ENCODE peak calls at places on chromosomes 12 and 14, in nine cellular contexts. W is cardiac muscle cell, F is mammary epithelial cell, M is lower leg skin, T is IMR-90, H is HL-60, O is SJSA1, E is brain microvascular endothelial cell, U is fibroblast of the aortic adventitia. Z is an unnamed sample.

GRCh38 chr14:33985242-33985641 is 34.4 kb upstream of the EGLN3 start:
- DNase-seq in W (no peak), F (no peak), M (no peak), T (no peak), H (no peak), O (no peak), E (no peak), U (no peak), Z (no peak)

GRCh38 chr12:121144416-121144914 is 11.8 kb downstream of the P2RX7 start:
- DNase-seq in W (no peak), F (peak), M (no peak), T (peak), H (peak), O (no peak), E (peak), U (peak), Z (no peak)

GRCh38 chr12:122243965-122244364 is 18.1 kb upstream of the DIABLO start:
- DNase-seq in W (no peak), F (no peak), M (no peak), T (no peak), H (no peak), O (no peak), E (no peak), U (no peak), Z (no peak)

GRCh38 chr14:20295067-20295466 is 10.7 kb downstream of the TTC5 start:
- DNase-seq in W (no peak), F (no peak), M (no peak), T (no peak), H (no peak), O (no peak), E (no peak), U (no peak), Z (no peak)

GRCh38 chr14:24071144-24071697 is at the start of gene CPNE6:
- DNase-seq in W (no peak), F (no peak), M (no peak), T (no peak), H (peak), O (no peak), E (no peak), U (no peak), Z (no peak)

GRCh38 chr12:113882690-113883089 is 83.4 kb downstream of the RBM19 start:
- DNase-seq in W (no peak), F (no peak), M (no peak), T (no peak), H (no peak), O (no peak), E (no peak), U (no peak), Z (no peak)

GRCh38 chr12:19771858-19772257 is 332.6 kb downstream of the AEBP2 start:
- DNase-seq in W (no peak), F (no peak), M (no peak), T (peak), H (no peak), O (no peak), E (peak), U (peak), Z (no peak)

GRCh38 chr14:61575751-61576150 is 119.6 kb upstream of the HIF1A start:
- DNase-seq in W (no peak), F (no peak), M (no peak), T (no peak), H (no peak), O (no peak), E (no peak), U (no peak), Z (no peak)

GRCh38 chr14:69376439-69376838 is 21.7 kb downstream of the ERH start:
- DNase-seq in W (no peak), F (peak), M (no peak), T (peak), H (peak), O (no peak), E (no peak), U (peak), Z (no peak)

GRCh38 chr12:53454710-53455109 is 2.8 kb downstream of the PCBP2 start:
- DNase-seq in W (no peak), F (no peak), M (no peak), T (no peak), H (no peak), O (no peak), E (no peak), U (no peak), Z (no peak)
- H3K4me3 ChIP-seq in W (no peak), F (no peak), M (no peak), T (no peak), H (no peak), O (no peak), E (no peak), U (peak), Z (no peak)

GRCh38 chr12:779745-780734 is 27.7 kb downstream of the WNK1 start:
- DNase-seq in W (peak), F (peak), M (no peak), T (peak), H (no peak), O (no peak), E (peak), U (peak), Z (no peak)
- H3K4me3 ChIP-seq in W (no peak), F (no peak), M (no peak), T (no peak), H (no peak), O (peak), E (no peak), U (peak), Z (no peak)

GRCh38 chr12:116381240-116381743 is 103.8 kb upstream of the MED13L start:
- DNase-seq in W (no peak), F (no peak), M (no peak), T (no peak), H (no peak), O (no peak), E (no peak), U (no peak), Z (no peak)

GRCh38 chr12:116382456-116382902 is 105.0 kb upstream of the MED13L start:
- DNase-seq in W (no peak), F (no peak), M (no peak), T (peak), H (no peak), O (no peak), E (peak), U (peak), Z (no peak)

GRCh38 chr12:116384175-116384574 is 106.7 kb upstream of the MED13L start:
- DNase-seq in W (no peak), F (no peak), M (no peak), T (no peak), H (no peak), O (no peak), E (no peak), U (no peak), Z (no peak)

GRCh38 chr12:116380066-116380465 is 102.6 kb upstream of the MED13L start:
- DNase-seq in W (no peak), F (no peak), M (no peak), T (no peak), H (no peak), O (no peak), E (no peak), U (no peak), Z (no peak)

GRCh38 chr12:116381744-116382455 is 104.4 kb upstream of the MED13L start:
- DNase-seq in W (no peak), F (peak), M (no peak), T (peak), H (no peak), O (peak), E (peak), U (peak), Z (peak)
- H3K4me3 ChIP-seq in W (no peak), F (no peak), M (no peak), T (no peak), H (no peak), O (peak), E (peak), U (peak), Z (peak)

DNA sequence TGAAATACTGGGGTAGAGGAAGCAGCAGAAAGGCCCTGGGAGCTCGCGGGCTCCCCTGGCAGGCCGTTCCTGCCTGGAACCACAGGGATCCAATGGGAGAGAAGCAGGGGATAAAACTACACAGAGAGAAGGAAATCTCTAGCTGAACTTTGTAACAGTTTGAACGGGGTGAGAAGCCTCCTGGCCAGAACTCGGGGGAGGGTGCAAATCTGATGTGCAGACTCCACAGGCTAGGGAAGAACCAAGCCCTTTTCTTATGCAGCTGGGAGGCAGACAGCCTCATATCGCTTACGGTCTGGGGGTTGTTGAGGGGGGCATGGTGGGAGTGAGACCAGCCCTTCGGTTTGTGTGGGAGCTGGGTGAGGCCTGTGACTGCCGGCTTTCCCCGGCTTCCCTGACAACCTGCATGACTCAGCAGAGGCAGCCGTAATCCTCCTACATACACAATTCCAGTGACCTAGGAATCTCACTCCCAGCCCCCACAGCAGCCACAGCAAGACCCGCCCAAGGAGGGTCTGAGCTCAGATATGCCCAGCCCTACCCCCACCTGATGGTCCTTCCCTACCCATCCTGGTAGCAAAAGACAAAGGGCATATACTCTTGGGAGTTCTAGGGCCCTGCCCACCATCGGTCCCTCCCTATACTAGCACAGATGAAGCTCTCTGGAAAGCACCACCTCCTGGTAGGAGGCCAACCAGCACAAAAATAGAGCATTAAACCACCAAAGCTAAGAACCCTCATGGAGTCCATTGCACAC is 143.0 kb downstream of the TMTC1 start:
- DNase-seq in W (no peak), F (peak), M (no peak), T (peak), H (no peak), O (no peak), E (peak), U (peak), Z (peak)
- H3K4me3 ChIP-seq in W (no peak), F (no peak), M (no peak), T (no peak), H (no peak), O (no peak), E (no peak), U (no peak), Z (peak)

DNA sequence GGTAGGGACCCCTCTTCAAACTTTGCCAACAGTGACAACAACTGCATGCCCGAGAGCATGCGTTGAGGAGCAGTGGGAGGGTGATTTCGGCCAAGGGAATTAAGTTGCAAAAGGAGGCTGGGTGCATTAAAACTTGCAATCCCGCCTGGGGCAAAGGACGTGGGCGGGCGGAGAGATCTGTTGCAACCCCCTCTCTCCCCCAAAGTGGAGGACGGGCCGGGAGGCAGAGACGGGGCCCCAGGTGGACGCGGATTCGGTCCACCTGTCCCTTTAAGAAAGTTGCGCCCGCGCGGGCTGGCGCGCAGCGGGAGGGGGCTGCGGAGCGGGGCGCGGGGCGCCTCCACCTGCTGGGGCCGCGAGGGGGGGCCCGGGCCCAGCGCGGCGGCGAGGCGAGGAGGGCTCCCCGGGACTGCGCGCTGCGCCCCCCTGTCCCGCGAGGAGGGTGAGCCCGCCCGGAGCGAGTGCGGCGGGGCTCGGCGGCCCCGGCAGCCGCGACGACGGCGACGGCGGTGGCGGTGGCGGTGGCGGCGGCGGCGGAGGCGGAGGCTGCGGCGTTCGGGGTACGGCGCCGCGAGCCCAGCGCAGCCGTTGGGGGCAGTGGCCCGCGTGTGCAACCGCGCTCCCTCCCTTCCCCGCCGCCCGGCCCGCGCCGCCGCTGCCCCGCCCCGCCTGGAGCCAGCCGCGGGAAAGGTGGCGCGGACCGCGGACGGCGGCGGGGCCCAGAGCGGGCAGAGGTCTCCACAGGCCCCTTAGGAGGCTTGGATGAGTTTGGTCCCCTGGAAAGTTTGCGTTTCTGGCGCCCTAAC is 560 bp upstream of the FOXN4 start:
- DNase-seq in W (peak), F (no peak), M (peak), T (no peak), H (no peak), O (no peak), E (no peak), U (no peak), Z (no peak)
- H3K4me3 ChIP-seq in W (peak), F (peak), M (peak), T (no peak), H (peak), O (no peak), E (no peak), U (no peak), Z (peak)

DNA sequence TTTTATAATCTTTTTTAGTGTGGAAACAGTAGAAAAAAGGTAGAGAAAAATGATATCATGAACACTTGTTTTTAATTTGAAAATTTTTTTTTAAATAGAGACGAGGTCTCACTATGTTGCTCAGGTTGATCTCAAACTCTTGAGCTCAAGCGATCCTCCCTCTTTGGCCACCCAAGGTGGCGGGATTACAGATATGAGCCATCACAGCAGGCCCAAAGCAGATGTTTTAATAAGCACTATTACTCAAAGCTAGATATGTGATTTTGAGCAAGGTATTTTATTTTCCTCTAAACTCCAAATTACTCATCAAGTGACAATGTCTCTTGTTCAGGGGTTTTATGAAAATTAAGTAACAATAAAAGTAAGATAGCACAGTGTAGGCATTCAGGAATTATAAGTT is 10.7 kb upstream of the WDR89 start:
- DNase-seq in W (no peak), F (no peak), M (no peak), T (no peak), H (no peak), O (no peak), E (no peak), U (no peak), Z (no peak)
- H3K4me3 ChIP-seq in W (no peak), F (no peak), M (no peak), T (no peak), H (no peak), O (no peak), E (no peak), U (no peak), Z (no peak)

DNA sequence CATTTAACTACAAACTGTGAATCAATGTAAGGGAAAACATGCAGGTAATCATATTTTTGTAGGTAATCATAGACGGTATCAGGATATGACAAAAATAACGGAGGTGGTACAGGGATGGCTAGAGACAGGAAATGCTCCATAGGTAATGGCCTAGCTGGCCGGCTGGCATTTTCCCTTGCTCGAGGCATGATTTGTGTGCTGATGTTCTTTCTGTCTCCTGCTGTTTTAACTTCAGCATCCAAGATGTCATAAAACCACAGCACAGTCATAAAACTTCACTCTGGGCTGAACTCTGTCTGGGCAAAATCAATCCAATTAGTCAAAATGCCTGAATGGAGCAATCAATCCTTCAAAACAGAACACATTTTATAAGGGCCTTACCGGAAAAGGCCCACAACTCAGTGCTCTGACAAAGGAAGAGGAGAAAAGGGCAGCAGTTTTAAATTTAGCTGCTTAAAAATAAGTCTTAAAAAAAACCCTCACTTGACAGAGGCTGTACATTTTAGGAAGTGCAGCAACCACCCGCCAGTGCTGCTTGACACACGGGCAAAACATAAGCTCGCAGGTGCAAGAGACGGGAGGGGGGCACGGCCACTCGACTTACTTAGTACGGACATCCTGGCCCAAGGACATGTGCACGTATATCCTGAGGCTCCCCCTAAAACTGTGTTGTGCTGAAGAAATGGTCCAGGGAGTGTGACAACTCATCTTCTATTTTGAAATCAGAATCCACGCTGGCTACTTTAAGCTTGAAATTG is 40.5 kb upstream of the GPR68 start:
- DNase-seq in W (no peak), F (peak), M (no peak), T (no peak), H (no peak), O (no peak), E (no peak), U (no peak), Z (no peak)
- H3K4me3 ChIP-seq in W (no peak), F (no peak), M (no peak), T (no peak), H (no peak), O (no peak), E (no peak), U (no peak), Z (no peak)

GRCh38 chr14:59148334-59148900 is 40.0 kb upstream of the DAAM1 start:
- DNase-seq in W (no peak), F (no peak), M (no peak), T (no peak), H (no peak), O (no peak), E (no peak), U (no peak), Z (no peak)
- H3K4me3 ChIP-seq in W (no peak), F (no peak), M (no peak), T (no peak), H (no peak), O (no peak), E (no peak), U (no peak), Z (no peak)

GRCh38 chr12:91105807-91106206 is 5.5 kb downstream of the LUM start:
- DNase-seq in W (no peak), F (no peak), M (no peak), T (no peak), H (no peak), O (peak), E (no peak), U (peak), Z (no peak)
- H3K4me3 ChIP-seq in W (no peak), F (no peak), M (no peak), T (no peak), H (no peak), O (no peak), E (no peak), U (no peak), Z (no peak)

GRCh38 chr12:49953146-49953545 is 2.6 kb downstream of the AQP2 start:
- DNase-seq in W (no peak), F (no peak), M (no peak), T (no peak), H (no peak), O (no peak), E (no peak), U (no peak), Z (no peak)

GRCh38 chr12:49952396-49953055 is 2.0 kb downstream of the AQP2 start:
- DNase-seq in W (no peak), F (no peak), M (no peak), T (no peak), H (no peak), O (no peak), E (no peak), U (no peak), Z (no peak)

GRCh38 chr12:49949866-49950265 is 671 bp upstream of the AQP2 start:
- DNase-seq in W (no peak), F (no peak), M (no peak), T (no peak), H (no peak), O (no peak), E (no peak), U (no peak), Z (no peak)

GRCh38 chr12:49950310-49951251 is at the start of gene AQP2:
- DNase-seq in W (no peak), F (no peak), M (no peak), T (no peak), H (no peak), O (no peak), E (no peak), U (no peak), Z (no peak)

GRCh38 chr12:49951411-49952105 is 1.0 kb downstream of the AQP2 start:
- DNase-seq in W (no peak), F (no peak), M (no peak), T (no peak), H (no peak), O (no peak), E (no peak), U (no peak), Z (no peak)
- H3K4me3 ChIP-seq in W (no peak), F (no peak), M (no peak), T (no peak), H (no peak), O (no peak), E (no peak), U (no peak), Z (no peak)

Z was measured in NT2/D1.